ENCODE peak calls at places on chromosomes 6 and 20, in four cellular contexts. O is non-pigmented ciliary epithelial cell, U is RWPE1, A is neural progenitor cell. P is an unnamed sample.

GRCh38 chr20:51373713-51374481 is 168.6 kb downstream of the NFATC2 start:
- DNase-seq in O (no peak), U (no peak), A (no peak), P (no peak)

GRCh38 chr6:165117121-165117520 is 192.3 kb downstream of the C6orf118 start:
- DNase-seq in A (no peak), U (no peak), O (no peak), P (no peak)

GRCh38 chr20:63031251-63032014 is 24.7 kb upstream of the BHLHE23 start:
- DNase-seq in O (no peak), U (no peak), A (no peak), P (peak; percentile 47)

GRCh38 chr6:54070025-54070424 is 41.2 kb upstream of the MLIP start:
- DNase-seq in O (no peak), U (no peak), A (no peak), P (no peak)

GRCh38 chr20:4111440-4112411 is 96.4 kb upstream of the RNF24 start:
- DNase-seq in O (no peak), A (no peak), U (no peak), P (no peak)

GRCh38 chr6:51934098-51934497 is 153.3 kb downstream of the PKHD1 start:
- DNase-seq in A (peak; percentile 45), O (no peak), U (peak; percentile 13), P (no peak)

GRCh38 chr6:30930506-30930905 is 1.5 kb downstream of the SFTA2 start:
- DNase-seq in O (no peak), U (no peak), A (no peak), P (no peak)

GRCh38 chr6:138757131-138757530 is 16.4 kb upstream of the CCDC28A start:
- DNase-seq in U (no peak), O (no peak), A (no peak), P (no peak)

GRCh38 chr20:58099291-58099915 is 129.1 kb downstream of the ANKRD60 start:
- DNase-seq in U (no peak), O (no peak), A (no peak), P (no peak)

GRCh38 chr20:10611357-10611756 is 62.4 kb downstream of the JAG1 start:
- DNase-seq in A (peak; percentile 75), O (no peak), U (no peak), P (no peak)

P was measured in right lobe of liver.